ENCODE peak calls at places on chromosomes 3 and 15, in five cellular contexts. A, W, B, C and L are unnamed samples.

GRCh38 chr15:76678766-76679165 is 226.4 kb downstream of the SCAPER start:
- DNase-seq in A (no peak), B (no peak), C (no peak), W (no peak), L (no peak)

GRCh38 chr3:16741103-16741758 is 136.0 kb upstream of the DAZL start:
- DNase-seq in A (no peak), W (no peak), C (no peak), B (no peak), L (no peak)

GRCh38 chr15:96107922-96108321 is 222.6 kb upstream of the NR2F2 start:
- DNase-seq in A (no peak), W (no peak), C (no peak), B (no peak), L (no peak)

GRCh38 chr3:196055683-196056270 is 26.1 kb downstream of the TFRC start:
- DNase-seq in B (peak; percentile 98), A (no peak), W (no peak), C (no peak), L (peak; percentile 98)

GRCh38 chr15:78193731-78194567 is 40.4 kb downstream of the ACSBG1 start:
- DNase-seq in C (no peak), B (no peak), W (no peak), A (no peak), L (peak; percentile 34)

GRCh38 chr3:153980252-153980590 is 141.0 kb upstream of the ARHGEF26 start:
- DNase-seq in B (no peak), W (no peak), A (peak; percentile 61), C (no peak), L (no peak)

GRCh38 chr3:31503456-31503855 is 29.3 kb upstream of the STT3B start:
- DNase-seq in C (no peak), W (no peak), A (no peak), B (no peak), L (no peak)

GRCh38 chr15:82918607-82919230 is 33.8 kb downstream of the HOMER2 start:
- DNase-seq in W (no peak), C (no peak), A (no peak), B (no peak), L (no peak)

GRCh38 chr3:72761410-72761809 is 86.8 kb downstream of the SHQ1 start:
- DNase-seq in A (no peak), B (no peak), W (no peak), C (no peak), L (no peak)

GRCh38 chr15:41860049-41860828 is 21.6 kb downstream of the PLA2G4B start:
- DNase-seq in W (no peak), B (no peak), C (no peak), A (no peak), L (peak; percentile 70)

GRCh38 chr3:52299815-52300611 is 12.4 kb downstream of the GLYCTK start:
- DNase-seq in A (no peak), C (no peak), W (peak; percentile 34), B (no peak), L (peak; percentile 69)

DNA sequence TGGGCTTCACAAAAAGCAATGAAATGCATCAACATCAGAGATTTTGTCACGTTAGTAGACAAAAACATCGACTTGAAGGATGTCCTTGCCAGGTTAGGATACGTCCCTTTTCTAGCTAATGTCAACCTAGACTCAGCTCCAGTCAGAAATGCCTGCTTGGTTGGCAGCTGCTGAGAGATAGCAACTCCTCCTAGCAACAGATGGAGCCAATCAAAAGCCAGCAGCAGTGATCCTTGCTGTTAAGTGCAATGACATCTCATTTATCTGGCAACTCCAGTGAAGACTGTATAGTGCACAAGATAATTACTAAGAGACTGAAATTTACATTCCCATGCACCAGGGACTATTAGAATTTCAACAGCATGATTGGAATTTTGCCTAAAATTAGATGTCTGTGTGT is 424.1 kb downstream of the FGF12 start:
- DNase-seq in C (no peak), B (no peak), W (no peak), A (no peak), L (no peak)
- TF ChIP-seq CTCF in C (no peak), B (no peak), W (no peak), A (no peak), L (no peak)

DNA sequence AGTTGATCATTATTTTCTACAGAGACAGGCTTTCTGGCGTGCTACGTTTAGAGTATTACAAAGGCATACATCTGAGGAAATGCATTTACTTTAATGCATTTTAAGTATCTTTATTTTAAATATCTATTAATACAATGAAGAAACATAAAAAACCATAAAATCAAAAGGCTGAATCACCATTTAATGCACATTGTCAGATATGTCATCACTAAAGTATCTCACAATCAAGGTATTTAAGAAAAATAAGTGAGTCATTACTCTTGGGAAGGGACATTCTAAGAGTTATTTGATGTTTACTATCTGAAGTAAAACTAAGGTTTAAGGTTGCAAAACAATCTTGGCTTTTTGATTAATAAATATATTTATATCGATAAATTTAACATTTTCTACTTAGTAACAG is 102.2 kb downstream of the CTNNB1 start:
- DNase-seq in C (no peak), W (no peak), B (no peak), A (no peak), L (no peak)
- TF ChIP-seq CTCF in C (no peak), W (no peak), B (no peak), A (no peak), L (no peak)

DNA sequence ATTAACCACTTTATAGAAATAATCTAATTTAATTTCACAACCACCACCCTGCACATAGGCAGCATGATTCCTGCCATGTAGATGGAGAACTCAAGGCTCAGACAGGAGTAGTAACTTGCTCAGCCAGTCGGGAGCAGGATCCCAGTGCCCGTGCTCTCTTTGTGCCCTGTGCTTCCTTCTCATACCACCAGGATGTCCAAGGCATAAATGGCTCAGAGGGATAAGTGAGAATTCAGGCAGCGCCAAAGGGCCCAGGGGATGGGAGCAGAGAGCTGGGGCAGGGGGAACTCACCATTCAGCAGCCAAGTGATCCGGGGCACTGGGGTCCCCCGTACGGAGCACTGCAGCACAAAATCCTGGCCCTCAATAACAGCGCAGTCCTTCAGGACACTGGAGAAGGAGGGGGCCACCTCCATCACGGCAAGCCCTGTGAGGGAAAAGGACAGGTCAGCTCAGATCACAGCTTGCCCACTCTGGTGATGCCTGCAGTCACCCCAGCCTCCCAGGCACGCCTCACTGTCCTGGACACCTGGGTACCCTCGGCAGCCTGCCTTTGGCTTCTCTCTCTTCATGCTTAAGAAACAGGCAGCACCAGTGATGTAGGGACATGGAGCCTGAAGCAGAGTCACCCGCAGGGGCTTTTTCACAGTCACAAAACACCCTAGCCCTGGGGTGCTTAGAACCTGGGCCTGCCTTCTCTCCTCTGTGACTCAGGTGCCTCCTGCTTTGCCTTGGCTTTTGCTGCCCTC is 141.0 kb upstream of the HACD2 start:
- DNase-seq in C (no peak), A (no peak), W (no peak), B (no peak), L (no peak)
- TF ChIP-seq CTCF in C (no peak), A (no peak), W (peak; percentile 26), B (no peak), L (no peak)

DNA sequence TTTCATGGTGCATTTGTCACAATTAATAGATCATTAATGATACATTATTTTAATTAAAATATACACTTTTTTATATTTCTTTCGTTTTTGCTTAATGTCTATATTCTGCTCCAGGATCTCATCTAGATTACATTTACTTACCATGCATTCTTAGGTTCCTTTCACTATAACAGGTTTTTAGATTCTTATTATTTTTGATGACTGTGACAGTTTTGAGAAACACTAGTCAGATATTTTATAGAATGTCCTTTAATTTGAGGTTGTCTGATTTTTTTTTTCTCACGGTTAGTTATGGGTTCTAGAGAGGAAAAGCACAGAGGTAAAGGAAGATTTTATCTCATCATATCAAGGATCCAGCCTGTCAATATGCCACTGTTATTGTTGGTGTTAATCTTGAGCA is 595.8 kb upstream of the BCHE start:
- DNase-seq in A (no peak), C (no peak), W (no peak), B (no peak), L (no peak)
- TF ChIP-seq CTCF in A (no peak), C (no peak), W (no peak), B (no peak), L (no peak)